ENCODE peak calls at places on chromosomes 3 and 15, in seven cellular contexts. S is GM12878, D is HCT116, Y is HepG2, K is K562, N is SK-N-SH, B is H1. J is an unnamed sample.

GRCh38 chr15:68052431-68052830 is 1.7 kb upstream of the PIAS1 start:
- DNase-seq in S (no peak), D (no peak), Y (no peak), K (no peak), N (no peak), B (no peak), J (no peak)

GRCh38 chr3:41198526-41198925 is 779 bp upstream of the CTNNB1 start:
- DNase-seq in S (no peak), D (no peak), Y (peak), K (peak), N (no peak), B (no peak), J (no peak)

GRCh38 chr3:16448691-16449090 is 64.8 kb downstream of the RFTN1 start:
- DNase-seq in S (no peak), D (peak), Y (no peak), K (no peak), N (no peak), B (no peak), J (peak)

GRCh38 chr3:146148468-146148931 is 12.5 kb downstream of the PLOD2 start:
- DNase-seq in S (no peak), D (no peak), Y (no peak), K (no peak), N (no peak), B (no peak), J (no peak)

GRCh38 chr15:39016706-39017105 is 452.1 kb upstream of the RASGRP1 start:
- DNase-seq in S (no peak), D (no peak), Y (no peak), K (no peak), N (no peak), B (no peak), J (no peak)

GRCh38 chr15:68256675-68257450 is 20.7 kb upstream of the FEM1B start:
- DNase-seq in S (no peak), D (no peak), Y (peak), K (no peak), N (no peak), B (peak), J (peak)

GRCh38 chr15:86275361-86275760 is 195.7 kb downstream of the AGBL1 start:
- DNase-seq in S (no peak), D (no peak), Y (no peak), K (no peak), N (no peak), B (no peak), J (no peak)

GRCh38 chr15:95279277-95280019 is 1048.1 kb downstream of the MCTP2 start:
- DNase-seq in S (no peak), D (no peak), Y (no peak), K (no peak), N (no peak), B (no peak), J (no peak)

GRCh38 chr15:48384616-48385015 is 53.4 kb downstream of the DUT start:
- DNase-seq in S (no peak), D (no peak), Y (no peak), K (no peak), N (no peak), B (no peak), J (no peak)

GRCh38 chr3:149376728-149377407 is 581 bp downstream of the TM4SF1 start:
- DNase-seq in S (no peak), D (no peak), Y (no peak), K (no peak), N (no peak), B (no peak), J (no peak)

GRCh38 chr3:149373235-149374125 is 4.0 kb downstream of the TM4SF1 start:
- DNase-seq in S (no peak), D (no peak), Y (peak), K (no peak), N (no peak), B (no peak), J (no peak)

GRCh38 chr3:149375824-149376196 is 1.6 kb downstream of the TM4SF1 start:
- DNase-seq in S (no peak), D (no peak), Y (no peak), K (no peak), N (no peak), B (no peak), J (no peak)

GRCh38 chr3:149375164-149375823 is 2.2 kb downstream of the TM4SF1 start:
- DNase-seq in S (no peak), D (no peak), Y (no peak), K (no peak), N (no peak), B (no peak), J (no peak)

DNA sequence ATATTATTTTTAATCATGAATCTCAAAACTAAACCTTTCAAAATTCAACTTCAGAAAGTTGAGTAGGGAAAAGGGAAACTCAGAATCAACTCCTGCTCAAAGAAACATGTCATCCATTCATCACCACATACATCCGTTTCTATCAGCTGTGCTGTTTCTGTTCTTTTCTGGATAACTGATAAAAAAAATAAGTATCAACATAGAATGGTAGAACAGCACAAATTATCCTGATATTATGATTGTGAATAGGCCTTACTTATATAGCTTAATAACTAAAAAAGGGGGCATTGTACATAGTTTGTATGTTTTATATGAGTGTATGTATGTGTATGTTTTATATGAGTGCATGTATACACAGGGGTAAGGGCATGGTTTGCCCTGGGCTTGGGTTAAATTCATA is 3.1 kb downstream of the TM4SF1 start:
- DNase-seq in S (no peak), D (no peak), Y (no peak), K (no peak), N (no peak), B (no peak), J (no peak)
- H3K9ac ChIP-seq in S (no peak), D (no peak), Y (peak), K (no peak), N (no peak), B (no peak), J (no peak)

DNA sequence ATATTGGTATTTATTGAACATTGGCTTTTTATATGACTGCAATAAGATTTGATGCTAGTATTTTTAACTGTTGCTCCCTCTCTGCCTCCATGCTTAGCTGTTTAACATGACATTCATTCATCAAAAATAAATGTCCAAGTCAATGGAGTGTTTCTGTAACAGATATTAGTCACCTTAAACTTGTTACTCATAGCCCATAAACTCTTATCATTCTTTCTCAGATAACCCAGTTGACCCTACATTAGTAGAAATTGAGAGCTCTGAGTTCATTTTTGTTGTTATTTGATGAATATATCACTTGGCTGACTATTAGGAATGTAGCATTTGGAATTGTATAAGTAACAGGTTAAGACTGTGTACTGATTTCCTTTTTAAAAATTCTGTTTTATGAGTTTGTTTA is 201.1 kb downstream of the UBE2E2 start:
- DNase-seq in S (no peak), D (no peak), Y (no peak), K (no peak), N (no peak), B (no peak), J (no peak)
- TF ChIP-seq YY1 in S (no peak), D (no peak), Y (no peak), K (no peak), N (no peak), B (no peak), J (no peak)

DNA sequence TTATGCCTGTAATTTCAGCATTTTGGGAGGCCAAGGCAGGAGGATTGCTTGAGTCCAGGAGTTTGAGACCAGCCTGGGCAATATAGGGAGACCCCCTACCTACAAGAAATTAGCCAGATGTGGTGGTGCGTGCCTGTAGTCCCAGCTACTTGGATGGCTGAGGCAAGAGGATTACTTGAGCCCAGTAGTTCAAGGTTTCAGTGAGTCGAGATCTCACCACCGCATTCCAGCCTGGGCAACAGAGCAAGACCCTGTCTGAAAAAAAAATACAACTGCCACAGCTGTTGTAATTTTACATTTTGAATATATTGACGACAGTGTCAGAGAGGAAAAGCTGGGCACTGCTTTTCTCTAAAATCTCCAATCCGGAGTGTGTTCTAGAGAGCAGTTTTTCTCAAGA is 21.2 kb downstream of the TATDN2 start:
- DNase-seq in S (no peak), D (no peak), Y (no peak), K (no peak), N (no peak), B (no peak), J (no peak)
- H3K4me3 ChIP-seq in S (no peak), D (no peak), Y (no peak), K (no peak), N (no peak), B (no peak), J (no peak)

DNA sequence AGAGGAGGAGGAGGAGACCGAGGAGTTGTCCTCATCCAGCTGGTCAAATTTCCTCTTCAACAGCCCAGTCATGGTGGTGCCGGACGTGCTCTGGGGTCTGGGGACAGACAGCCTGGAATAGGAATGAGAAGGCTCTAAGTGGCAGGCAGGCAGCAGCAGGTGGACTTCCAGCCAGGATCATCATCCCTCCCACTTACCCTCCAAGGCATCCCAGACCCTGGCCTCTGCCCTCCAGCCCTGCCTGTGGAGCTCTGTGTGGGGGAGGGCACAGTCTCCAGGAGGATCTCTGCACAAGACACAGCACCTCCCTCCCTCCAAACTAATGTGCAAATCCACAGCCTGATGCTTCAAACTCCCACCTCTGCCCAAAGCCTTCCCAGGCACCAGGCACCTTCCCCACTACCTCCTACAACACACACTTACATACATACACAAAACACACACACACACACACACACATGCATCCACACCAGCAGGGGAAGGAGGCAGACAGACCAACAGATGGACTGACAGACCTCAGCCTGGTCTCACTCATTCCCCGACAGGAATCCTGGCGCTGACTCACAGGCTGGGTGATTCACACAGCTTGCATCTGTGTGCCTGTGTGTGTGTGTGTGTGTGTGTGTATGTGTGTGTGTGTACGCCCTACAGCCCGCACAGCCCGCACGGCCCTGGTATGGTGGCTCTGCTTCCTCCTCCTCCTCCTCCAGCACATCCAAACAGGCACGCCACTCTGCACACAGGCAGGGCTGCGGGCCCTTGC is 6.6 kb downstream of the CSRNP1 start:
- DNase-seq in S (no peak), D (peak), Y (peak), K (peak), N (peak), B (no peak), J (no peak)
- H3K9ac ChIP-seq in S (peak), D (peak), Y (no peak), K (peak), N (peak), B (no peak), J (peak)

DNA sequence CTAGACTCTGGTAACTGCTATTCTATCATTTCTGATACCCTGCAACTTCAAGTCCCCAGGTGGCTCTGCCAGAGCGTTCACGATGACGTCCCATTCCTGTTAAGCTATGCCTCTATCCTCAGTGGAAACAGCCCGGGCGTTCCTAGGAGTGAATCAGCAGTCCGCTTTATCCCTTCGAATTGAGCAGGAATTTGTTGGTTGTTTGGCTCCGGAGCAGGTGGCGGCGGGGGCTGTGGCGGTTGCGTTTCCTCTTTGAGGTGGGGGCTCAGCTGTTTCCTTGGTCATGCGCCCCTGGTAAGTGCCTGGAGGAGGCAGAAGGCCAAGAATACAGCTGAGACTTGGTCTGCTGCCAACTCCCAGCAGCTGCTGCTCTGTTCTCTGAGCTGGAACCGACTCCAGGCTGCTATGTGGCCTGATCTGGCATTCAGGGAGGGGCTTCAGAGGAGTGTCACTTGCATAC is 25.2 kb downstream of the ARPP21 start:
- DNase-seq in S (peak), D (no peak), Y (no peak), K (no peak), N (peak), B (peak), J (no peak)
- TF ChIP-seq YY1 in S (no peak), D (no peak), Y (no peak), K (no peak), N (no peak), B (no peak), J (no peak)

GRCh38 chr3:126352476-126353454 is 4.4 kb downstream of the KLF15 start:
- DNase-seq in S (no peak), D (no peak), Y (peak), K (no peak), N (no peak), B (no peak), J (no peak)
- H3K4me3 ChIP-seq in S (no peak), D (no peak), Y (no peak), K (no peak), N (no peak), B (no peak), J (no peak)

DNA sequence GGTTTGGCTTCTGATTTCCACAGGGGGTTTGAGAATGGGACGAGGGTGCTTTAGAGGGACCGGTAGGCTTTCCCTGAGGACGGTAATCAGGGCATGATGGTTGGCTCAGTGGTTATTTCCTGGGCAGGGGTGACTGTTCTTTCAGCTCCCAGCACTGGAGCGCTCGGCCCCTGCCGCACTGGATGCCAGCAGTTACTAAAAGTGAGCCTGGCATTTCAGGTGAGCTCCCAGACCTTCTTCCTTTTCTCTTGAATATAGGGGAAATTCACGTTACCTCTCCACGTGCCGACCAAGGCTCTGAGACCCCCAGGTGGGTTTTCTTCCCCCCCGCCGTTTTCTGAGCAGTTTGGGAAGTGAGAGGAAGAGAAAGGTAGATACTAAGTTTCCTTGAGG is 1.0 kb downstream of the TEX264 start:
- DNase-seq in S (no peak), D (no peak), Y (no peak), K (no peak), N (no peak), B (no peak), J (no peak)
- H3K9ac ChIP-seq in S (peak), D (peak), Y (peak), K (peak), N (peak), B (no peak), J (peak)

J was measured in NT2/D1.